ENCODE peak calls at places on chromosomes 16 and 17, in seven cellular contexts. N is prostate gland, K is suprapubic skin, G is stomach, C is vagina, Y is transverse colon, I is esophagus muscularis mucosa. O is an unnamed sample.

GRCh38 chr17:81511550-81511799 is 1.1 kb downstream of the ACTG1 start:
- DNase-seq in N (no peak), K (no peak), G (no peak), C (no peak), Y (no peak), I (no peak), O (no peak)

GRCh38 chr16:49352923-49353322 is 20.7 kb upstream of the C16orf78 start:
- DNase-seq in N (no peak), K (no peak), G (no peak), C (no peak), Y (no peak), I (no peak), O (no peak)

GRCh38 chr17:16122697-16123434 is 92.5 kb downstream of the NCOR1 start:
- DNase-seq in N (no peak), K (no peak), G (no peak), C (no peak), Y (no peak), I (no peak), O (no peak)

GRCh38 chr16:66924527-66925321 is 611 bp downstream of the RRAD start:
- DNase-seq in N (no peak), K (no peak), G (peak; percentile 49), C (no peak), Y (peak; percentile 67), I (no peak), O (no peak)

GRCh38 chr16:89971495-89972243 is 23.1 kb downstream of the DEF8 start:
- DNase-seq in N (no peak), K (peak; percentile 84), G (no peak), C (no peak), Y (peak; percentile 29), I (no peak), O (no peak)

GRCh38 chr17:61689610-61690180 is 98.7 kb upstream of the NACA2 start:
- DNase-seq in N (no peak), K (no peak), G (no peak), C (no peak), Y (no peak), I (no peak), O (no peak)

GRCh38 chr16:29898786-29899515 is 399 bp downstream of the SEZ6L2 start:
- DNase-seq in N (no peak), K (no peak), G (peak; percentile 71), C (no peak), Y (peak; percentile 69), I (no peak), O (no peak)

GRCh38 chr16:73288435-73288834 is 240.5 kb upstream of the ZFHX3 start:
- DNase-seq in N (no peak), K (no peak), G (no peak), C (peak; percentile 64), Y (no peak), I (no peak), O (no peak)

GRCh38 chr17:7523033-7523432 is 25.8 kb upstream of the TNFSF12 start:
- DNase-seq in N (no peak), K (no peak), G (peak; percentile 43), C (no peak), Y (peak; percentile 31), I (no peak), O (no peak)

GRCh38 chr17:5499790-5500189 is 13.4 kb downstream of the MIS12 start:
- DNase-seq in N (no peak), K (no peak), G (no peak), C (no peak), Y (no peak), I (no peak), O (no peak)

GRCh38 chr17:49508061-49508865 is 13.2 kb downstream of the NGFR start:
- DNase-seq in N (peak; percentile 90), K (no peak), G (no peak), C (no peak), Y (no peak), I (no peak), O (no peak)

GRCh38 chr17:73349138-73349537 is 37.3 kb upstream of the CDC42EP4 start:
- DNase-seq in N (no peak), K (peak; percentile 53), G (no peak), C (no peak), Y (no peak), I (no peak), O (no peak)

GRCh38 chr16:84603115-84603816 is 14.6 kb downstream of the COTL1 start:
- DNase-seq in N (no peak), K (peak; percentile 89), G (peak; percentile 72), C (peak; percentile 94), Y (peak; percentile 75), I (no peak), O (no peak)

GRCh38 chr17:77462553-77463497 is 322.1 kb downstream of the SEC14L1 start:
- DNase-seq in N (no peak), K (no peak), G (no peak), C (no peak), Y (no peak), I (no peak), O (no peak)

GRCh38 chr17:68198931-68199836 is 48.7 kb upstream of the AMZ2 start:
- DNase-seq in N (no peak), K (no peak), G (no peak), C (peak; percentile 67), Y (no peak), I (no peak), O (no peak)

GRCh38 chr17:82984751-82985435 is 94.5 kb upstream of the METRNL start:
- DNase-seq in N (no peak), K (no peak), G (no peak), C (peak; percentile 58), Y (no peak), I (peak; percentile 60), O (no peak)

GRCh38 chr16:1532081-1532760 is 1.2 kb upstream of the TMEM204 start:
- DNase-seq in N (peak; percentile 85), K (no peak), G (peak; percentile 51), C (no peak), Y (peak; percentile 52), I (no peak), O (no peak)

GRCh38 chr17:40516581-40517285 is 15.3 kb upstream of the TNS4 start:
- DNase-seq in N (no peak), K (peak; percentile 60), G (no peak), C (no peak), Y (peak; percentile 46), I (no peak), O (peak; percentile 53)
- TF ChIP-seq POLR2AphosphoS5 in N (no peak), K (no peak), G (peak; percentile 10), C (peak; percentile 9), Y (no peak), I (no peak), O (no peak)

GRCh38 chr16:3674513-3675295 is 20.2 kb downstream of the DNASE1 start:
- DNase-seq in N (no peak), K (no peak), G (no peak), C (no peak), Y (no peak), I (no peak), O (no peak)

GRCh38 chr16:3673201-3673600 is 18.7 kb downstream of the DNASE1 start:
- DNase-seq in N (no peak), K (no peak), G (no peak), C (no peak), Y (no peak), I (no peak), O (no peak)

GRCh38 chr16:3675601-3676130 is 21.2 kb downstream of the DNASE1 start:
- DNase-seq in N (no peak), K (no peak), G (no peak), C (no peak), Y (no peak), I (no peak), O (no peak)

GRCh38 chr16:3672571-3673041 is 18.1 kb downstream of the DNASE1 start:
- DNase-seq in N (no peak), K (no peak), G (no peak), C (no peak), Y (no peak), I (no peak), O (no peak)

GRCh38 chr16:3673676-3674377 is 19.3 kb downstream of the DNASE1 start:
- DNase-seq in N (no peak), K (no peak), G (no peak), C (no peak), Y (no peak), I (no peak), O (no peak)
- H3K36me3 ChIP-seq in N (no peaks in the 10 kb centered on the region), K (peaks cover 82% of the 10 kb centered on the region), G (peaks cover 96% of the 10 kb centered on the region), C (no peaks in the 10 kb centered on the region), Y (no peaks in the 10 kb centered on the region), I (peaks cover 37% of the 10 kb centered on the region), O (peaks cover 74% of the 10 kb centered on the region)

GRCh38 chr17:1648582-1649115 is 1.0 kb downstream of the RILP start:
- DNase-seq in N (peak; percentile 93), K (peak; percentile 94), G (peak; percentile 97), C (no peak), Y (peak; percentile 96), I (peak; percentile 96), O (peak; percentile 18)

GRCh38 chr17:1649844-1650409 is at the start of gene RILP:
- DNase-seq in N (peak; percentile 84), K (no peak), G (peak; percentile 95), C (peak; percentile 95), Y (peak; percentile 91), I (peak; percentile 94), O (no peak)

GRCh38 chr17:1649116-1649843 is 386 bp downstream of the RILP start:
- DNase-seq in N (peak; percentile 73), K (peak; percentile 96), G (peak; percentile 83), C (no peak), Y (peak; percentile 81), I (peak; percentile 97), O (no peak)

GRCh38 chr17:1651559-1651844 is 1.8 kb upstream of the RILP start:
- DNase-seq in N (no peak), K (no peak), G (no peak), C (no peak), Y (no peak), I (no peak), O (no peak)

GRCh38 chr17:1650731-1651558 is 1.3 kb upstream of the RILP start:
- DNase-seq in N (no peak), K (no peak), G (no peak), C (no peak), Y (peak; percentile 54), I (no peak), O (no peak)
- TF ChIP-seq POLR2AphosphoS5 in N (no peak), K (no peak), G (peak; percentile 12), C (no peak), Y (peak; percentile 66), I (no peak), O (no peak)

GRCh38 chr16:21628196-21628726 is 24.1 kb downstream of the IGSF6 start:
- DNase-seq in N (no peak), K (no peak), G (no peak), C (no peak), Y (no peak), I (no peak), O (no peak)

GRCh38 chr16:21626659-21627277 is 25.6 kb downstream of the IGSF6 start:
- DNase-seq in N (no peak), K (no peak), G (no peak), C (no peak), Y (no peak), I (no peak), O (no peak)

GRCh38 chr16:21622545-21622944 is 23.2 kb downstream of the METTL9 start:
- DNase-seq in N (no peak), K (no peak), G (no peak), C (no peak), Y (no peak), I (no peak), O (no peak)

GRCh38 chr16:21628772-21629171 is 23.6 kb downstream of the IGSF6 start:
- DNase-seq in N (no peak), K (no peak), G (no peak), C (no peak), Y (no peak), I (no peak), O (no peak)

DNA sequence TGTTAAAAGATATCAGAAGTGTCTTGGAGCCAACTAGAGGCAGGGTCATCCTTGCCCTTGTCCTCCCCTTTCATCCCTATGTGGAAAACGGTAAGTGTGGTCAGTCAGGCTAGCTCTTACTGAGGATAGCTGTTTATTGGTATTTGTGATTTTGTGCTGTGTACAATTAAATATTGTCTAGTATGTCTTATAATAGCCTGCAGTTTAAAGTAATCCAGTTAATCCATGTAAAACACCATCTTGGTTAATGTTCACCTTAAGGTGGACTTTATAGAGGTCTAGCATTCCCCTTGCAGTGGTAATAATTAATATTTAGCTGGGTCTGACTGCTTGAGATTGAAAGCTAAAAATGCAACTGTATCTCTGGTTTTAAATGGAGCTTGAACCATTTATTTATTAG is 25.6 kb downstream of the METTL9 start:
- DNase-seq in N (no peak), K (no peak), G (no peak), C (no peak), Y (no peak), I (no peak), O (no peak)
- H3K36me3 ChIP-seq in N (no peaks in the 10 kb centered on the region), K (peaks cover 11% of the 10 kb centered on the region), G (peaks cover 58% of the 10 kb centered on the region), C (no peaks in the 10 kb centered on the region), Y (no peaks in the 10 kb centered on the region), I (peaks cover 14% of the 10 kb centered on the region), O (peaks cover 52% of the 10 kb centered on the region)